ENCODE peak calls at places on chromosomes 7 and 10, in eight cellular contexts. Y is GM23338, R is spleen, B is GM12891, L is stomach, V is prostate gland, I is suprapubic skin, S is HCT116. T is an unnamed sample.

GRCh38 chr10:49649294-49649693 is 30.2 kb upstream of the C10orf53 start:
- DNase-seq in S (no peak), Y (peak), I (no peak), B (no peak), R (no peak), L (peak), V (no peak), T (peak)

GRCh38 chr10:1213252-1213651 is 157.1 kb downstream of the WDR37 start:
- DNase-seq in R (peak), B (no peak), V (no peak), L (no peak), Y (no peak), I (no peak), S (no peak), T (no peak)

GRCh38 chr10:104989880-104990279 is 348.8 kb downstream of the SORCS3 start:
- DNase-seq in B (no peak), L (no peak), R (no peak), Y (no peak), I (no peak), V (no peak), S (no peak), T (no peak)

GRCh38 chr10:60978287-60979115 is 34.5 kb upstream of the RHOBTB1 start:
- DNase-seq in S (peak), I (no peak), Y (no peak), L (no peak), R (no peak), V (no peak), B (no peak), T (no peak)

GRCh38 chr10:1611936-1612550 is 125.3 kb downstream of the ADARB2 start:
- DNase-seq in I (no peak), Y (peak), V (no peak), S (no peak), L (no peak), B (no peak), R (peak), T (no peak)

GRCh38 chr7:29464693-29465092 is 98.9 kb upstream of the PRR15 start:
- DNase-seq in B (no peak), L (no peak), S (no peak), R (no peak), I (no peak), Y (no peak), V (no peak), T (no peak)

GRCh38 chr7:78510580-78511188 is 712.1 kb downstream of the PHTF2 start:
- DNase-seq in L (peak), B (peak), V (peak), I (no peak), S (peak), R (no peak), Y (peak), T (no peak)

GRCh38 chr10:97757471-97757870 is 14.3 kb downstream of the SFRP5 start:
- DNase-seq in S (no peak), I (no peak), V (no peak), L (no peak), B (no peak), Y (no peak), R (no peak), T (no peak)

GRCh38 chr10:130394832-130395231 is 258.6 kb downstream of the GLRX3 start:
- DNase-seq in S (no peak), R (no peak), B (no peak), I (no peak), L (peak), V (no peak), Y (no peak), T (no peak)

GRCh38 chr10:71314028-71314693 is 4.9 kb upstream of the SLC29A3 start:
- DNase-seq in S (peak), V (peak), Y (peak), B (peak), R (no peak), L (peak), I (no peak), T (no peak)

GRCh38 chr10:132728741-132729140 is 57.2 kb downstream of the NKX6-2 start:
- DNase-seq in R (no peak), I (no peak), V (no peak), S (no peak), Y (no peak), B (no peak), L (no peak), T (no peak)

GRCh38 chr10:129626801-129627434 is 159.9 kb downstream of the MGMT start:
- DNase-seq in I (no peak), L (no peak), Y (no peak), R (no peak), V (no peak), B (no peak), S (no peak), T (peak)

GRCh38 chr10:79336739-79337138 is 10.5 kb upstream of the PPIF start:
- DNase-seq in L (no peak), S (no peak), R (no peak), B (no peak), V (no peak), I (no peak), Y (peak), T (no peak)

GRCh38 chr7:18566829-18567228 is 71.3 kb downstream of the HDAC9 start:
- DNase-seq in B (no peak), L (no peak), I (no peak), Y (peak), R (peak), S (no peak), V (no peak), T (no peak)

GRCh38 chr10:131561897-131562296 is 250.4 kb upstream of the TCERG1L start:
- DNase-seq in S (no peak), B (no peak), Y (no peak), L (no peak), R (peak), V (no peak), I (no peak), T (no peak)

GRCh38 chr10:15609291-15609690 is 110.4 kb downstream of the ITGA8 start:
- DNase-seq in B (no peak), Y (no peak), L (no peak), V (no peak), R (no peak), I (no peak), S (no peak), T (no peak)

GRCh38 chr10:420154-421121 is 269.0 kb downstream of the DIP2C start:
- DNase-seq in Y (no peak), I (no peak), R (peak), B (no peak), L (no peak), V (no peak), S (no peak), T (no peak)

GRCh38 chr10:78559514-78560392 is 509.0 kb upstream of the ZMIZ1 start:
- DNase-seq in V (no peak), B (no peak), L (no peak), S (no peak), R (no peak), Y (peak), I (no peak), T (no peak)

GRCh38 chr10:30454744-30455498 is 20.9 kb downstream of the MAP3K8 start:
- DNase-seq in S (no peak), L (no peak), Y (no peak), B (no peak), V (no peak), I (no peak), R (no peak), T (no peak)

GRCh38 chr10:56181607-56182006 is 179.5 kb downstream of the ZWINT start:
- DNase-seq in Y (no peak), S (no peak), B (no peak), V (no peak), I (no peak), R (no peak), L (no peak), T (no peak)

GRCh38 chr7:115748123-115748738 is 282.3 kb downstream of the TFEC start:
- DNase-seq in Y (peak), I (no peak), V (no peak), R (no peak), B (no peak), S (peak), L (no peak), T (no peak)

GRCh38 chr10:8050561-8051108 is 3.9 kb upstream of the GATA3 start:
- DNase-seq in V (no peak), S (no peak), B (no peak), R (no peak), Y (peak), L (peak), I (peak), T (no peak)

GRCh38 chr7:77455334-77455733 is 39.2 kb upstream of the GSAP start:
- DNase-seq in B (no peak), I (no peak), L (no peak), Y (no peak), V (no peak), R (no peak), S (no peak), T (no peak)

GRCh38 chr7:130063036-130063435 is 7.3 kb upstream of the KLHDC10 start:
- DNase-seq in Y (peak), S (no peak), I (peak), B (no peak), R (peak), L (peak), V (no peak), T (no peak)

GRCh38 chr10:49164587-49165188 is 23.5 kb downstream of the TMEM273 start:
- DNase-seq in S (peak), B (peak), R (peak), I (no peak), V (no peak), L (no peak), Y (peak), T (no peak)

GRCh38 chr10:95133997-95134396 is 60.0 kb upstream of the ACSM6 start:
- DNase-seq in R (no peak), I (no peak), B (no peak), S (no peak), Y (peak), L (no peak), V (no peak), T (no peak)

GRCh38 chr7:117673367-117673766 is 193.5 kb downstream of the CFTR start:
- DNase-seq in L (peak), Y (peak), I (no peak), S (no peak), R (peak), B (no peak), V (peak), T (no peak)

GRCh38 chr7:48089415-48089975 is 430 bp downstream of the UPP1 start:
- DNase-seq in Y (peak), I (peak), L (peak), S (no peak), R (no peak), B (peak), V (peak), T (no peak)

GRCh38 chr10:95411635-95412034 is 120.8 kb upstream of the PDLIM1 start:
- DNase-seq in Y (peak), B (no peak), R (no peak), V (no peak), L (no peak), I (no peak), S (no peak), T (no peak)

GRCh38 chr10:52359466-52359865 is 45.4 kb downstream of the DKK1 start:
- DNase-seq in I (no peak), R (no peak), S (no peak), L (no peak), B (no peak), V (no peak), Y (no peak), T (no peak)

GRCh38 chr10:78664929-78665525 is 403.7 kb upstream of the ZMIZ1 start:
- DNase-seq in V (no peak), Y (peak), I (no peak), L (no peak), S (peak), R (no peak), B (no peak), T (no peak)

GRCh38 chr10:102819054-102819453 is 18.2 kb downstream of the CYP17A1 start:
- DNase-seq in R (no peak), S (no peak), B (no peak), V (no peak), I (peak), L (no peak), Y (no peak), T (no peak)

GRCh38 chr7:107918948-107919347 is 28.0 kb downstream of the DLD start:
- DNase-seq in L (no peak), I (no peak), Y (no peak), B (no peak), S (no peak), R (no peak), V (no peak), T (no peak)

GRCh38 chr7:107920048-107920772 is 29.2 kb downstream of the DLD start:
- DNase-seq in V (no peak), L (no peak), I (no peak), Y (no peak), B (no peak), R (no peak), S (no peak), T (no peak)

GRCh38 chr7:107924841-107925490 is 34.0 kb downstream of the DLD start:
- DNase-seq in L (no peak), Y (no peak), S (no peak), R (no peak), B (no peak), I (no peak), V (no peak), T (no peak)

GRCh38 chr7:107917770-107918651 is 27.0 kb downstream of the DLD start:
- DNase-seq in B (no peak), V (no peak), I (no peak), L (no peak), S (no peak), Y (no peak), R (no peak), T (no peak)

DNA sequence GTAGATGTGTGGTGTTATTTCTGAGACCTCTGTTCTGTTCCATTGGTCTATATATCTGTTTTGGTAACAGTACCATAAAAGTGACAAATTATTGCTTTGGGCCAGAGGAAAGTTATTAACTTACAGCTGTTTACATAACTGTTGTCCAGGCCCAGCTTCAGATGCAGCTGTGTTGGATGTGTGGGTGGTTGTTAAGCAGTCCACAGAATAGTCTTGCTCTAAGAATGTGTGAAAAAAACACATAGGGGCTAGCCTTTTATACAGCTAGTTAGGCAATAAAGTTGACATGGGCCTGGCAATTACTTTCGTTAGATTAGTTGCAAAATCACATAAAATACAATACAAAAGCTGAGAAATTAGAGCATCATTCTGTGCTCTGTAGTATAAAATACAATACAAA is 31.9 kb downstream of the DLD start:
- DNase-seq in R (no peak), I (no peak), S (no peak), V (no peak), L (no peak), Y (no peak), B (no peak), T (no peak)
- TF ChIP-seq POLR2AphosphoS5 in R (no peak), I (no peak), S (no peak), V (no peak), L (peak), Y (no peak), B (no peak), T (no peak)

GRCh38 chr7:151148319-151149259 is 18.9 kb downstream of the GBX1 start:
- DNase-seq in S (no peak), L (peak), V (no peak), Y (no peak), B (no peak), I (no peak), R (no peak), T (no peak)
- TF ChIP-seq POLR2AphosphoS5 in S (no peak), L (no peak), V (no peak), Y (no peak), B (no peak), I (no peak), R (no peak), T (no peak)

DNA sequence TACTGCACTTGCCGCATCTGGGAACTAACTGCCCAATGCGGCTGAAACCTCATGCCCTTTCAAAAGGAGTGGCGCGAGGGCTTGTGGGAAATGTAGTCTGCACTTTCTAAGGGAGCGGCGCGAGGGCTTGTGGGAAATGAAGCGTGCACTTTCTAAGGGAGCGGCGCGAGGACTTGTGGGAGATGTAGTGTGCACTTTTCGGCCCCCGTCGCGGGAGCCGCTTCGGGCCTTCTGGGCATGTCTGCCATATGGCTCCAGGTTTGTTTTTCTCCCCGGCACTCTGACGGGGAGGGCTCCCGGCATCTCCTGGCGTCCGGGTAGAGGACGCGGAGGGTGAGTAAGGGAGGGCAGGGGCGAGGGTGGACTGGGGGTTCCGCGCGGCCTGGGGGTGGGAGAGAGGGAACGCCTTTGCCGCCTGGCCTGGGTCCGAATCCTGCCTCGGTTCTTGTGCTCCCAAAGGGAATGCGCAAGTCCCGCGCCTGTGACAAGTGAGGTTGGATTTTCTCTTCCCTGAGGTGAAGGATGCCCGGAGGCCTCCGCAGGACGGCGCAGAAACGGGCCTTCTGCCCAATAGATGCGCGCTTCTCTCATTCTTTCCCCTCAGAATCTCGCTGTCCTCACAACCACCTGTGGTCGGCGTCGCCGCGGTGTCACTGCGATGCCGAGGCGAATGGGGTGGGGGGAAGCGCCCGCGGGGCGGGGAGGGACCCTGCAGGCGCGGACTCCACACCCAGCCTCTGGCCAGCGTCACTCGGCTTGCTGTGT is at the start of gene ZNF37A:
- DNase-seq in Y (peak), S (peak), B (peak), V (peak), I (peak), R (peak), L (peak), T (peak)
- TF ChIP-seq POLR2AphosphoS5 in Y (peak), S (peak), B (no peak), V (peak), I (peak), R (peak), L (peak), T (peak)

GRCh38 chr7:8255680-8256656 is 6.0 kb downstream of the ICA1 start:
- DNase-seq in R (no peak), V (no peak), B (no peak), Y (peak), I (no peak), L (no peak), S (no peak), T (no peak)
- TF ChIP-seq POLR2AphosphoS5 in R (no peak), V (no peak), B (no peak), Y (no peak), I (no peak), L (no peak), S (no peak), T (no peak)

DNA sequence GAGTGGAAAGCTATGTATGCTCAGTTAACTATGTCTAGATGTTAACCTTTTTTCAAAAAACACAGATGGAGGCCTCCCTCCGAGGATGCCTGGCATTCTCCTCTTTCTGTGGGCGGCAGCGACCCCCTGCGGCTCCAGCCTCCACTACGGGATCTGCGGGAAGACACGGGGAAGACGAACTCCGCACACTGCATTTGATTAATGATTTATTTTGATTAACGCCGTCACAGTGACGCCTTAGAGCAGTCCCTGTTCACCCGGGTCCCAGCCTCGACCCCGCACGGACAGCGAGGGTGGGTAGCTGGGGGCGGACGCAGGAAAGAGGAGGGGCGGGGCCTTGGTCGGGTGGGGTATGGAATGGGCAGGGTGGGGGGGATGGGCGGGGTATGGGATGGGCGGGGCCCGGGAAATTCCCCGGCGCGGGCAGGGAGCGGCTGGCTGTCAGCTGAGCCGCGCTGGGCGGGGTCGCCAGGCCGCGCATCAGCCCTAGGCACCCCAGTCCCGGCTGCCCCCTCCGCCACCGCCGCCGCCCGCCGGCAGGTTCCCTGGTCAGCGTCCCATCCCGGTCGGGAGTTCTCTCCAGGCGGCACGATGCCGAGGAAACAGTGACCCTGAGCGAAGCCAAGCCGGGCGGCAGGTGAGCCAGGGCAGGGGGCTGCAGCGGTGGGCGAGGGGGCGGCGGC is at the start of gene OPTN:
- DNase-seq in B (peak), Y (peak), L (peak), I (peak), S (peak), R (peak), V (peak), T (peak)
- TF ChIP-seq POLR2AphosphoS5 in B (no peak), Y (peak), L (no peak), I (peak), S (peak), R (peak), V (peak), T (peak)